ENCODE peak calls at places on chromosome 11, in six cellular contexts. G is cardiac fibroblast, R is fibroblast of the aortic adventitia, H is PC-3, P is lung, O is upper lobe of right lung. I is an unnamed sample.

GRCh38 chr11:2442554-2442953 is 1.8 kb downstream of the TRPM5 start:
- DNase-seq in P (no peak), O (no peak), R (no peak), H (no peak), G (no peak), I (no peak)

GRCh38 chr11:22192289-22192641 is 620 bp upstream of the ANO5 start:
- DNase-seq in O (no peak), R (no peak), G (no peak), H (no peak), P (no peak), I (peak)

GRCh38 chr11:69400769-69401590 is 80.5 kb upstream of the LINC01488 start:
- DNase-seq in G (no peak), P (no peak), H (no peak), O (peak), R (no peak), I (no peak)

GRCh38 chr11:32641361-32641760 is 57.7 kb downstream of the EIF3M start:
- DNase-seq in R (no peak), O (no peak), P (no peak), G (no peak), H (no peak), I (no peak)

GRCh38 chr11:74279256-74279655 is 32.2 kb downstream of the P4HA3 start:
- DNase-seq in O (no peak), R (no peak), H (no peak), P (no peak), G (no peak), I (no peak)

GRCh38 chr11:13928566-13929251 is 33.8 kb upstream of the SPON1 start:
- DNase-seq in G (peak), O (no peak), P (no peak), R (peak), H (peak), I (peak)

GRCh38 chr11:42802211-42802918 is 509.4 kb upstream of the API5 start:
- DNase-seq in P (no peak), G (no peak), O (no peak), R (no peak), H (no peak), I (no peak)

GRCh38 chr11:94926271-94926625 is 47.1 kb downstream of the CWC15 start:
- DNase-seq in H (no peak), P (no peak), O (no peak), G (no peak), R (no peak), I (no peak)

GRCh38 chr11:128764617-128765095 is 70.8 kb downstream of the FLI1 start:
- DNase-seq in R (no peak), G (no peak), P (peak), H (no peak), O (peak), I (no peak)

GRCh38 chr11:124644426-124645280 is 22.0 kb downstream of the TBRG1 start:
- DNase-seq in G (peak), P (peak), H (peak), O (peak), R (peak), I (peak)

GRCh38 chr11:2511421-2512369 is 66.9 kb downstream of the KCNQ1 start:
- DNase-seq in R (no peak), G (no peak), H (no peak), P (peak), O (peak), I (no peak)

GRCh38 chr11:2097356-2097997 is 41.7 kb downstream of the IGF2 start:
- DNase-seq in R (peak), H (peak), O (peak), P (peak), G (peak), I (peak)

GRCh38 chr11:112610996-112611795 is 350.0 kb upstream of the NCAM1 start:
- DNase-seq in O (no peak), G (peak), R (peak), P (no peak), H (no peak), I (peak)

GRCh38 chr11:37948258-37948657 is 1350.2 kb upstream of the RAG2 start:
- DNase-seq in G (no peak), P (no peak), R (no peak), O (no peak), H (no peak), I (peak)

GRCh38 chr11:63766501-63767270 is 1.9 kb downstream of the ZFTA start:
- DNase-seq in R (no peak), O (no peak), H (no peak), P (no peak), G (no peak), I (no peak)

GRCh38 chr11:128335729-128336128 is 251.6 kb downstream of the ETS1 start:
- DNase-seq in H (no peak), R (no peak), P (no peak), G (no peak), O (no peak), I (no peak)

GRCh38 chr11:115226556-115226955 is 277.7 kb downstream of the CADM1 start:
- DNase-seq in P (peak), R (no peak), H (no peak), G (peak), O (no peak), I (peak)

GRCh38 chr11:126113515-126113957 is 50.9 kb upstream of the CDON start:
- DNase-seq in R (peak), P (peak), G (peak), O (peak), H (peak), I (peak)

GRCh38 chr11:32478277-32478731 is 43.0 kb upstream of the WT1 start:
- DNase-seq in O (no peak), G (peak), P (no peak), R (peak), H (no peak), I (no peak)

GRCh38 chr11:33059331-33060007 is 20.1 kb downstream of the TCP11L1 start:
- DNase-seq in P (no peak), R (no peak), O (no peak), G (no peak), H (peak), I (peak)

GRCh38 chr11:87804176-87804575 is 371.1 kb downstream of the RAB38 start:
- DNase-seq in O (no peak), R (no peak), H (no peak), G (no peak), P (no peak), I (no peak)

GRCh38 chr11:106077609-106078517 is at the start of gene AASDHPPT:
- DNase-seq in H (peak), G (peak), O (no peak), P (no peak), R (peak), I (peak)

GRCh38 chr11:76589477-76589876 is 81.1 kb downstream of the LRRC32 start:
- DNase-seq in O (no peak), G (no peak), P (no peak), H (no peak), R (no peak), I (no peak)

GRCh38 chr11:2791521-2792375 is 92.0 kb upstream of the KCNQ1OT1 start:
- DNase-seq in O (peak), G (no peak), P (no peak), H (no peak), R (no peak), I (no peak)

GRCh38 chr11:119362741-119363080 is 16.2 kb upstream of the MFRP start:
- DNase-seq in O (no peak), H (no peak), R (no peak), G (no peak), P (no peak), I (no peak)
- H3K4me3 ChIP-seq in O (no peak), H (no peak), R (no peak), G (no peak), P (no peak), I (no peak)

GRCh38 chr11:119486016-119486415 is 63.0 kb upstream of the THY1 start:
- DNase-seq in P (no peak), O (no peak), G (no peak), R (no peak), H (no peak), I (no peak)

GRCh38 chr11:119483881-119484371 is 61.0 kb upstream of the THY1 start:
- DNase-seq in H (no peak), P (no peak), G (no peak), O (no peak), R (no peak), I (no peak)

GRCh38 chr11:119486691-119487259 is 63.8 kb upstream of the THY1 start:
- DNase-seq in H (no peak), G (no peak), O (no peak), R (no peak), P (no peak), I (no peak)

GRCh38 chr11:119483341-119483880 is 60.4 kb upstream of the THY1 start:
- DNase-seq in H (no peak), G (no peak), P (no peak), R (no peak), O (no peak), I (no peak)

GRCh38 chr11:119484741-119485605 is 62.0 kb upstream of the THY1 start:
- DNase-seq in H (no peak), P (no peak), G (no peak), R (no peak), O (no peak), I (no peak)
- TF ChIP-seq CTCF in H (peak), P (no peak), G (peak), R (peak), O (no peak), I (peak)

DNA sequence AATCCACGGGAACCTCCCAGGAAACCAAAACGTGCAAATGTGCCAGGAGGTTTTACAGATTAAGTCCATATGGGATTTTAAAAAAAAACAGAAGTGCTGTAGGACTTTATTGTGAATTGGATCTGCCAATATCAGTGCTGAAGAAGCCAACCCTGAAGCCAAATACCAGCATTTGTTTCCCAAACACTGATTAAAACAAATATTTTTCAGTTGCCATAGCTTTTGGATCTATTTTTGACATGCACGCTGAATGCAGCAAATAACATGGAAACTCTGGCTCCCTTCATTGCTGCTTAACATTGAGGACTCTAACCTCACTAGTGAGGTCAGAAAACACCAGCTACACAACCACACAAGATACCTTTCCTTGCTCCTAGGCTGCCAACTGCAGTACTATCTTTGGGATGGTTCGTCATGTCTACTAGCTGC is 28.4 kb upstream of the SIK2 start:
- DNase-seq in G (no peak), P (no peak), H (no peak), R (peak), O (no peak), I (no peak)
- H3K4me3 ChIP-seq in G (no peak), P (no peak), H (no peak), R (no peak), O (peak), I (no peak)

DNA sequence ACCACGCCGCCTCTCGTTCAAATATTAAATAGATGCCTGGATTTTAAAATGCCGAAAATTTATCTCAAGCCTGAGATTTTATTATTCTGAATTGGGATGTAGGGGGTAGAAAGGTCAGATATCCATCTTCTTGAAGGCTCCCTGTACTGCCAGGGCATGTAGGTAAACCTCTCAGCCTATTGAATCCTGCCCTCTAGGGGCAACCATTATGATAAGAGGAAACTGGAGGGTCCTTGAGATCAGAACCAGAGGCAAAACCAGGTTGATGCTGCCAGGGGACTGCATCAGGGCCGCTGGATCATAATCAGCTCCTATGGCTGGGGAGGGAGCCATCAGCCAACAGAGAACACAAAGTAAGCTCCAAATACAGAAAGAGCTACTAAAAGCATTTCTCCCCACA is 92.4 kb downstream of the KCNC1 start:
- DNase-seq in O (no peak), H (peak), P (no peak), R (no peak), G (no peak), I (peak)
- TF ChIP-seq CTCF in O (no peak), H (peak), P (no peak), R (no peak), G (peak), I (peak)

GRCh38 chr11:46114961-46115360 is 6.3 kb downstream of the PHF21A start:
- DNase-seq in R (no peak), O (no peak), G (no peak), H (no peak), P (no peak), I (no peak)
- H3K4me3 ChIP-seq in R (no peak), O (no peak), G (no peak), H (no peak), P (no peak), I (no peak)

DNA sequence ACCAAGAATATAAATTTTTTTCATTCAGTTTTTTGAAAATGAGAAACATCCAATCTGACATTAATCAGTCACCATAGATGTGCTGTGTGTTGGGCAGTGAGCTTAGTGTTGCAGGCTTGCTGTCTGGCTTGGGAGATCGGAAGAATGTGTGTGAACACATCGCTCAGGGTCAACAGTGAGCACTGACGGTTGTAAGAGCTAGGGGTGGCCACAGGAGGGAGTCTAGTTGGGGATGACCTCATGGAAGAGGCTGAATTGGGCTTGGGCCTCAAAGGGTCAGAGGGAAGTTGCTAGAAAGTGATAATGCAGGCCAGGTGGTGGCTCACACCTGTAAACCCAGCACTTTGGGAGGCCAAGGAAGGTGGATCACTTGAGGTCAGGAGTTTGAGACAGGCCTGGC is 375.4 kb downstream of the DDX10 start:
- DNase-seq in R (no peak), G (no peak), P (no peak), H (peak), O (no peak), I (no peak)
- TF ChIP-seq CTCF in R (no peak), G (peak), P (no peak), H (peak), O (no peak), I (peak)

GRCh38 chr11:75525433-75526191 is at the start of gene GDPD5:
- DNase-seq in P (peak), R (peak), G (peak), O (peak), H (peak), I (peak)

GRCh38 chr11:75524576-75525432 is 937 bp downstream of the GDPD5 start:
- DNase-seq in G (peak), H (peak), R (no peak), P (no peak), O (no peak), I (no peak)

GRCh38 chr11:75522645-75523044 is 3.1 kb downstream of the GDPD5 start:
- DNase-seq in H (no peak), G (no peak), O (no peak), R (no peak), P (no peak), I (no peak)

GRCh38 chr11:75523189-75523588 is 2.6 kb downstream of the GDPD5 start:
- DNase-seq in R (no peak), H (no peak), P (no peak), G (no peak), O (no peak), I (no peak)

GRCh38 chr11:75523811-75524401 is 1.8 kb downstream of the GDPD5 start:
- DNase-seq in P (no peak), H (no peak), G (no peak), R (no peak), O (no peak), I (no peak)
- H3K4me3 ChIP-seq in P (no peak), H (peak), G (no peak), R (peak), O (peak), I (no peak)

GRCh38 chr11:118007040-118007439 is 20.8 kb downstream of the IL10RA start:
- DNase-seq in O (no peak), H (no peak), P (no peak), G (no peak), R (no peak), I (no peak)

GRCh38 chr11:118006153-118006534 is 19.9 kb downstream of the IL10RA start:
- DNase-seq in P (no peak), R (no peak), O (no peak), G (no peak), H (no peak), I (no peak)

GRCh38 chr11:118004543-118005223 is 18.5 kb downstream of the IL10RA start:
- DNase-seq in O (no peak), R (no peak), P (no peak), H (no peak), G (no peak), I (no peak)

GRCh38 chr11:118003456-118003855 is 17.3 kb downstream of the IL10RA start:
- DNase-seq in R (no peak), O (no peak), G (no peak), P (no peak), H (no peak), I (no peak)

DNA sequence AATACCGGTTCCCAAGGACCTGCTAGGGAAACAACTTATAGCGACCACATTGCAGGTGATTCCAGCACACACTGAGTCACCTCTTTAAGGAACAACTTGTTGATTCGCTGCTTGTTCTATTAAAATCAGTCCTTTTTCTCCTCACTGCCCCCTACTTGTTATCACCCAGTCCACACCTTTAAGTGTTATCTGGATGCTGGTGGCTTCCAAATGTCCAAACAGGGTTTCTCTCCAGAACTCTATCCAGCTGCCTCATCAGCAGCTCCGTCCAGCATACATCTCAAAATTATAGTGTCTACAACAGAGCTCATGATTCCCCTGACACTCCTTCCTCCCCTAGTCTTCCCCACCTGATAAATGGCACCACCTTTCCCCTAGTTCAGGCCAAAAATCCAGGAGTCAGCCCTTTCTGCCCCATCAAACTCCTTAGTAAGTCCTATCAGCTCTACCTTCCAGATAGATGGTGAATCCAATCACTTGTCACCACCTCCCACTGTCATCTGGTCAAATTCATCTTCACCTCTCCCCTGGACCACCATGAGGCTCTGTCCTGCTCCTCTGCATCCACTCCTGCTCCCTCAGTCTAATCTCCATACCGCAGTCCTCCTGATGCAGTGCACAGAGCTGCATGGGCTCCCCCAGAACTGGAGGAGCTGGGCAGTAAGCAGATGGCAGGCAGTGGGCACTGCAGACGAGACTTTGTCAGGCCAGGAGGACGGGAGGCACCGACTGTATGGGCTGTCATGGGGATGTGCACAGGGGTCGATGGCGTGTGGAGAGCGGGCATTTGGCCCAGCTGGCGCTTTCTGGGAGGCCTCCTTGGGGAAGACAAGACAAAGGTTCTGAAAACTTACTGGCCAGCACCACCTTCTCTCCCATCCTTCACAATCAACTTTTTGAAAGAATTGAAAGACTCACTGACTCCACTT is 19.3 kb downstream of the IL10RA start:
- DNase-seq in G (no peak), O (no peak), P (no peak), R (no peak), H (no peak), I (peak)
- TF ChIP-seq CTCF in G (no peak), O (no peak), P (no peak), R (no peak), H (no peak), I (no peak)

GRCh38 chr11:120532511-120533196 is 21.1 kb downstream of the GRIK4 start:
- DNase-seq in O (no peak), P (no peak), H (no peak), R (peak), G (peak), I (no peak)
- H3K4me3 ChIP-seq in O (no peak), P (no peak), H (no peak), R (no peak), G (no peak), I (no peak)

DNA sequence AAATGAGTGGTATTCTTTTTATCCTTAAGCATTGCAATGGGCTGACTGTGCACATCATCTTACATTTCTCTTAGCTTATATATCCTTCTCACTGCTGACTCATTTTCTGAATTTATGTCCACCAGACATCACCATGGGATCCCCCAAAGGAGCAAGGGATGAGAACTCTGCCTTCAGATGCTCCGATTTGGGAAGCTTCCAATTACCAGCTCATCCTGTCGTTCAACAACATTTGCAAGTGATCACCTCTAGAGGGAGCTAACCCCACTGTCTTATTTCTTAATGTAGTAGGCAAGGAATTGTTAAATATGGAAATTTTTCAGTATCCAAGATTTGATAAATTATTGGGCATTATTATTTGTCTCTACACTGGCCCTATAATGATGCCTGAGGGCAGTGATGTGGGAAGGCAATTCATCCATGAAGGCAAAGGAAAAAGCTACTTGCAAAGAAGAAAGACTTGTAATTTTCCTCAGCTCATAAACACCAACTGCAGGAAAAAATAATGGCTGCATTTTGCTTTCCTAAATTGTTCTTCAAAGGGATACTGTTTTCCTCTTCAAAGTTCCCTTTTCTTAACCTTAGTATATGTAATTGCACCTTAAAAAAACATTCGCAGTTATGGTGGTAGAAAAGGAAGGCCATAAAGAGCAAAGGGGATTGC is 102.4 kb upstream of the FSHB start:
- DNase-seq in R (peak), P (no peak), H (peak), G (peak), O (no peak), I (peak)
- TF ChIP-seq CTCF in R (peak), P (no peak), H (peak), G (peak), O (peak), I (peak)

I was measured in bronchial epithelial cell.